ENCODE peak calls at places on chromosomes 12 and 14, in five cellular contexts. H is ascending aorta, O is IMR-90, Q is MM.1S, B is Peyer's patch. I is an unnamed sample. For H3K4me1, the result is how much of the 10 kb centered on the place peaks cover.

GRCh38 chr12:7555752-7556151 is 52.2 kb upstream of the CD163 start:
- DNase-seq in O (peak), B (no peak), H (no peak), Q (no peak), I (no peak)

GRCh38 chr14:81625343-81625742 is 91.7 kb upstream of the SEL1L start:
- DNase-seq in Q (peak), H (no peak), O (no peak), B (no peak), I (no peak)

GRCh38 chr14:105060751-105061427 is 4.3 kb downstream of the GPR132 start:
- DNase-seq in Q (no peak), B (peak), O (no peak), H (no peak), I (no peak)

GRCh38 chr14:68305738-68306137 is 486.2 kb downstream of the RAD51B start:
- DNase-seq in B (no peak), H (no peak), O (no peak), Q (no peak), I (no peak)

GRCh38 chr12:111270773-111271172 is 98.1 kb downstream of the PHETA1 start:
- DNase-seq in B (no peak), O (peak), H (no peak), Q (no peak), I (no peak)

GRCh38 chr14:96067985-96068930 is 29.1 kb downstream of the C14orf132 start:
- DNase-seq in B (no peak), Q (no peak), O (no peak), H (no peak), I (no peak)

GRCh38 chr14:59631237-59631636 is 54.6 kb upstream of the CCDC175 start:
- DNase-seq in B (no peak), O (no peak), H (no peak), Q (no peak), I (no peak)

GRCh38 chr14:90523544-90523943 is 126.7 kb downstream of the CALM1 start:
- DNase-seq in O (peak), B (no peak), Q (no peak), H (no peak), I (no peak)

GRCh38 chr12:90360300-90360699 is 594.7 kb downstream of the CCER1 start:
- DNase-seq in O (no peak), Q (no peak), B (no peak), H (no peak), I (no peak)

GRCh38 chr14:93745603-93746273 is 42.5 kb downstream of the PRIMA1 start:
- DNase-seq in Q (no peak), H (no peak), B (no peak), O (no peak), I (no peak)

GRCh38 chr12:65967696-65968095 is 143.4 kb downstream of the HMGA2 start:
- DNase-seq in B (no peak), O (no peak), Q (no peak), H (no peak), I (no peak)

GRCh38 chr14:89280612-89281011 is 136.4 kb downstream of the FOXN3 start:
- DNase-seq in Q (no peak), H (no peak), B (no peak), O (no peak), I (no peak)

GRCh38 chr12:39287817-39288216 is 155.1 kb downstream of the KIF21A start:
- DNase-seq in B (no peak), H (no peak), Q (no peak), O (no peak), I (no peak)

GRCh38 chr14:105711058-105711620 is 184.8 kb downstream of the TMEM121 start:
- DNase-seq in Q (no peak), H (no peak), B (no peak), O (no peak), I (no peak)

GRCh38 chr14:65991124-65991523 is 495.0 kb upstream of the CCDC196 start:
- DNase-seq in B (no peak), H (no peak), Q (no peak), O (no peak), I (no peak)

GRCh38 chr14:78143489-78144145 is 26.6 kb upstream of the NRXN3 start:
- DNase-seq in O (peak), H (no peak), B (no peak), Q (no peak), I (no peak)

GRCh38 chr12:25491396-25491948 is 61.6 kb downstream of the LMNTD1 start:
- DNase-seq in H (no peak), B (no peak), O (no peak), Q (no peak), I (no peak)

GRCh38 chr14:92755495-92755894 is 7.1 kb upstream of the LGMN start:
- DNase-seq in B (no peak), H (no peak), Q (no peak), O (peak), I (no peak)

GRCh38 chr14:90545966-90546751 is 149.3 kb downstream of the CALM1 start:
- DNase-seq in B (no peak), Q (no peak), O (no peak), H (peak), I (no peak)

GRCh38 chr14:98953544-98954346 is 318.3 kb downstream of the BCL11B start:
- DNase-seq in H (peak), B (no peak), Q (no peak), O (no peak), I (peak)

GRCh38 chr12:107091381-107091780 is 2.0 kb downstream of the CRY1 start:
- DNase-seq in B (no peak), Q (no peak), O (peak), H (no peak), I (no peak)

GRCh38 chr14:90294872-90295271 is 36.9 kb downstream of the NRDE2 start:
- DNase-seq in Q (no peak), B (no peak), O (no peak), H (no peak), I (no peak)

GRCh38 chr12:53828598-53828997 is 76.8 kb upstream of the CISTR start:
- DNase-seq in O (no peak), H (no peak), Q (no peak), B (no peak), I (no peak)

GRCh38 chr14:58131386-58131785 is 20.6 kb downstream of the ARMH4 start:
- DNase-seq in H (no peak), Q (no peak), O (peak), B (no peak), I (no peak)

GRCh38 chr12:11673666-11674464 is 24.4 kb downstream of the ETV6 start:
- DNase-seq in Q (no peak), H (no peak), B (no peak), O (peak), I (no peak)

GRCh38 chr12:12008931-12009611 is 61.7 kb upstream of the BCL2L14 start:
- DNase-seq in B (peak), H (no peak), O (peak), Q (no peak), I (no peak)

GRCh38 chr14:93857500-93857899 is 69.2 kb upstream of the PRIMA1 start:
- DNase-seq in O (no peak), H (no peak), B (no peak), Q (no peak), I (no peak)

GRCh38 chr14:81523016-81523415 is 10.6 kb downstream of the SEL1L start:
- DNase-seq in H (no peak), B (no peak), Q (no peak), O (no peak), I (no peak)

GRCh38 chr14:52265248-52265647 is 2.2 kb upstream of the PTGDR start:
- DNase-seq in Q (peak), O (no peak), H (no peak), B (no peak), I (no peak)

DNA sequence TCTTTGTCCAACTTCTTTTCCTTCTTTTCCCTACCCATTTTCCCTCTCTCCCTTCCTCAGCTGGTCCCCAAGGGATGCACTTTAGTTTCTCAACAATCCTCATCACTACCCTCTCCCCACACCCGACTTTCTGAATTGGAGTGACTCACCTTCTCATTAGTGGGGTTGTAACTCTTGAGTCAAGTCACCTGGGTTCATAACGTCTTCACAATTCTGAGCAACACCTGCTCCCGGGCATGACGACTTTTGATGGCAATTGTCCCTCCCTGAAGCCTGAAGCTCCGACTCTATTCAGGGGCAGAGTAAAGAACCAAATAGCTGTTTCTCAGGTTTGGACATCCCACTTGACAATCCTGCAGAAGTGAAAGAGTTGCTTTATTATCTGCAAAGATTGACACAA is 82.7 kb upstream of the OTX2 start:
- DNase-seq in H (no peak), O (no peak), B (no peak), Q (peak), I (no peak)
- H3K4me1 ChIP-seq in H (under half), O (under half), B (under half), Q (under half), I (under half)

DNA sequence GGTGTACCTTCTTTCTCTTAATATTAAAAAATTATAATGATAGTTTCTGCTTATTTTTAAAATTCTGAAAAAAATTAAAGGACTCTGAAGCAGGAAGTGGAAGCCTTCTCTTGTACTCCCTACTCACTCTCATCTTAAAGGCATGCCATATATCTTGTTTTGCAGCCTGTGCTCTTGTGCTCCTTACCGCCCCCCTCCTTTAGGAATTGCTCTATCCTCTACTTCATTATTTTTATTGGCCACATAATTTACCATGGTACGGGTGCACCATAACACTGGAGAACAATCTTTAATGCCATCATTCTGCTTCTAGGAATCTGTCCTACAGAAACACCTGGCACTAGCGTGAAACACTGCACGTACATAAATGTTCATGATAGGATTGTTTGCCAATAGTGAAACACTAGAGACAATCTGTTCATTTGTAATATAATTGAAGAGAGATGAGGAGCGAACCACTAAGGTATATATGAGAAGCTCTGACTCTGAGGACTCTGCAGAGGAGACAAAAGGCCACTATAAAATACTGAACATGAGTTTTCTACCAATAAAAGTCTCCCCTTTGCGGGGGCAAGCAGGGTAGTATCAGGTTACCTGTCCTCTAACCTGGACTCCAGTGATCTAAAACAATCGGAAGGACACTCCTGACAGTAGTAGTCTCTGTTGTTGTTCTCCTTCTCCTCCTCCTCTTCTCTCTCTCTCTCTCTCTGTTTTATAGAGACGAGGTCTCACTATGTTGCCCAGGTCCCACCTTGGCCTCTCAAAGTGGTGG is 6.3 kb upstream of the NYNRIN start:
- DNase-seq in H (no peak), B (no peak), O (peak), Q (no peak), I (peak)
- TF ChIP-seq CTCF in H (no peak), B (no peak), O (peak), Q (no peak), I (no peak)

GRCh38 chr12:16504200-16504599 is 101.8 kb downstream of the LMO3 start:
- DNase-seq in B (no peak), H (no peak), Q (no peak), O (no peak), I (no peak)

GRCh38 chr12:16509411-16509810 is 96.6 kb downstream of the LMO3 start:
- DNase-seq in Q (no peak), B (no peak), H (no peak), O (no peak), I (no peak)

DNA sequence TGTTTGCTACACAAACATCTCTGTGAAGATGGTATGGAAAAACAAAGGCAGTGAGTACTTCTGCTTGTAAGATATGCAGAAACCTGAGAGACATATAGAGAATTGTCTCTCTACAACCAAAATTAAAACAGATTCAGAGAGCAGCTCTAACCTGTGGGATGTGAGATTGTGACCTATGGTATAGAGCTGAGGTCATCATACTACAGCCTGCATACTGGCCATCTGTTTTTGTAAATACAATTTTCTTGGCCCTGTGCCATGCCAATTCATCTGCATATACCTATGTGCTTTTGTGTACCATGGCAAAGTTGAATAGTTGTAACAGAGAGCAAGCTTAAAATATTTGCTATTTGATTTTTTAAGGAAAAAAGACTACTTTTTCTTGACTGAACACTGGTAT is 99.6 kb downstream of the LMO3 start:
- DNase-seq in Q (no peak), H (no peak), B (no peak), O (no peak), I (no peak)
- H3K4me1 ChIP-seq in Q (under half), H (under half), B (under half), O (under half), I (under half)

DNA sequence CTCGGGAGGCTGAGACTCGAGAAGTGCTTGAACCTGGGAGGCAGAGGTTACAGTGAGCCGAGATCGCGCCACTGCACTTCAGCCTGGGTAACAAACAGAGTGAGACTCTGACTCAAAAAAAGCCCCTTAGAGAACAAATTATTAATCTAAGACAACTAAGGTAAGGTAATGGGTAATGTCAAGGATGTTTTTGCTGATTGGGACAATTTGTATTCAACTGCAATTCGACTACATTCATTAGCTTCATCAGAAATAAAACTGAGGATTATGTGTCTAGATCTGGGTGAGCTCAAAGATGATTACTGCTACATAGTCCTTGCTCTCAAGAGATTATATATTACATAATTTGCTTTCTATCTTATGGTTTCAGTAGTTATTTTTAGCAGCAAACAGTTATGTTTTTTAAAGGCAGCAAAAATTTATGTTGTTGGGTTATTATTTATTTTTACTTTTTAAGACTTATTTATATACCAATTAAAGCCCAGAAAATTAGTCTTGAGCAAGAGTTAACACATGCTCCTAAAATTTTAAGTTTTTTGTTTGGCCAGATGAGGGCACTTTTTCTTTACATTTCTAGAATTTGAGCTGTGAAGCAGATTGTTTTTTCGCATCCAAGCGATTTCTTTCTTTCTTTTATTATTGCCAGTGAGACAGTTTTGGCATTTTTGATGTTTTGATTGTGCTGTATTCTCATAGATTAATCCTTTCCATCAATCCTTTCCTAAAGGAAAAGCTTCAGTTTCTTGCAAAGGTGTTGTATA is 52.3 kb downstream of the PLEKHA5 start:
- DNase-seq in H (no peak), O (no peak), Q (no peak), B (no peak), I (no peak)
- TF ChIP-seq CTCF in H (no peak), O (peak), Q (no peak), B (no peak), I (no peak)

DNA sequence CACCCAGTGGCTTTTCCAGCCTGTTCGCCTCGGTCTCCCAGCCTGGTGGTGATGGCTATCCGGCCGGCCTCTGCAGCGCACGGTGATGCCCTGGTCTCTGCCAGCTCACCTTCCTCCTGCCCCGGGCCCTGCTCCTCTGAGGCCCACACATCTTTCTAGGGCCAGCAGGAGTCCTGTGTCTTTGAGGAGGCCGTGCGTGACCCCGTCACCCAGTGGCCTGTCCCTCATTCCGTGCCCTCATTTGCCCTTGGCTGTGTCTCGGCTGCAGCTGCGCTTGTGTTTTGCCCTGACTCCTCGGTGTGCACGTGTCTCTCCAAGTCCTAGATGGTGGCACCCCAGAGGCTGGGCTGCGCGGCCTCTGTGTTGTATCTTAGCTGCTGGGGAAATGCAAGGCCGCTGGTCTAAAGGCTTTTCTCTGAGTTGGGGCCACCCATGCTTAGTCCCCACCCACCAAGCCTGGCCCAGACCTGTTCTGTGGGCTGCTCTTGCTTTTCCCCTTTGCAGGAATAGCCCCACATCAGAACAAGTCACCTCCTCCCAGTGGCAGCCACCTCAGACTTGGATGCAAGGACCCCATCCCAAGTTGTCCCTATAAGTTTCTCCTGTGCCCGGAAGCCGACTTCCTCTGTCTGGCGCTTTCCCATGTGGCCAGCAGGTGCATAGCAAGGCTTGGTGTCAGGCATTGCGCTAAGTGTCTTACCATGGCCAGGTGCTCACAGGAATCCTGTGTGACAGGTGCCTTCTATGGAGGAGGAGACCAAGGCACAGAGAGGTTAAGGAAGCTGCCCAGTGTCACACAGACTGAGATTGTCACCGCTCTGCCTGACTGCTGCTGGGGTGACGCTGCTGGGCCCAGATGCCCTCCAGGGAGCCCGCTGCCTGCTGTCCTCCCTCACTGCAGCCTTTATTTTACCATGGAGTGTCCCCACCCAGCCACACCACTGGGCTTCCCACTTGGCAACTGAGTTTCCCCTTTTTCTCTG is 64.5 kb downstream of the TSPAN9 start:
- DNase-seq in O (no peak), Q (no peak), H (no peak), B (no peak), I (no peak)
- H3K4me1 ChIP-seq in O (under half), Q (under half), H (under half), B (under half), I (under half)

GRCh38 chr14:23324455-23324846 is 3.2 kb downstream of the PABPN1 start:
- DNase-seq in O (no peak), Q (no peak), H (no peak), B (no peak), I (no peak)

GRCh38 chr14:23326491-23327332 is 5.5 kb downstream of the PABPN1 start:
- DNase-seq in Q (peak), H (no peak), B (no peak), O (no peak), I (no peak)

GRCh38 chr14:23324993-23325392 is 3.7 kb downstream of the PABPN1 start:
- DNase-seq in B (no peak), O (no peak), Q (no peak), H (no peak), I (no peak)

GRCh38 chr14:23323838-23324454 is 2.7 kb downstream of the PABPN1 start:
- DNase-seq in Q (no peak), H (no peak), O (no peak), B (no peak), I (no peak)

GRCh38 chr14:23327947-23328744 is 6.9 kb downstream of the PABPN1 start:
- DNase-seq in Q (peak), B (peak), H (no peak), O (peak), I (peak)
- TF ChIP-seq CTCF in Q (peak), B (peak), H (peak), O (peak), I (peak)